ENCODE peak calls at places on chromosome 9, in five cellular contexts. One of them, this sample, is unnamed.

GRCh38 chr9:135341612-135342169 is 137.9 kb upstream of the PPP1R26 start:
- DNase-seq in endodermal cell: peak; percentile 50
- DNase-seq in keratinocyte: no peak
- DNase-seq in astrocyte: no peak
- DNase-seq in neuronal stem cell: no peak
- DNase-seq in this sample: no peak

GRCh38 chr9:109922617-109923260 is 142.7 kb downstream of the PALM2AKAP2 start:
- DNase-seq in astrocyte: no peak
- DNase-seq in neuronal stem cell: no peak
- DNase-seq in endodermal cell: no peak
- DNase-seq in keratinocyte: no peak
- DNase-seq in this sample: peak; percentile 3

GRCh38 chr9:129166962-129167557 is 11.0 kb downstream of the IER5L start:
- DNase-seq in astrocyte: peak; percentile 67
- DNase-seq in neuronal stem cell: no peak
- DNase-seq in keratinocyte: peak; percentile 57
- DNase-seq in endodermal cell: peak; percentile 86
- DNase-seq in this sample: peak; percentile 89

GRCh38 chr9:21810881-21811280 is 8.4 kb downstream of the MTAP start:
- DNase-seq in keratinocyte: no peak
- DNase-seq in neuronal stem cell: no peak
- DNase-seq in astrocyte: no peak
- DNase-seq in endodermal cell: no peak
- DNase-seq in this sample: no peak

GRCh38 chr9:130444565-130445221 is at the start of gene ASS1:
- DNase-seq in keratinocyte: no peak
- DNase-seq in astrocyte: no peak
- DNase-seq in endodermal cell: peak; percentile 90
- DNase-seq in neuronal stem cell: peak; percentile 48
- DNase-seq in this sample: peak; percentile 29

GRCh38 chr9:2741441-2742158 is 24.3 kb downstream of the KCNV2 start:
- DNase-seq in endodermal cell: no peak
- DNase-seq in keratinocyte: no peak
- DNase-seq in astrocyte: no peak
- DNase-seq in neuronal stem cell: no peak
- DNase-seq in this sample: no peak

GRCh38 chr9:135919318-135919717 is 12.0 kb upstream of the CAMSAP1 start:
- DNase-seq in neuronal stem cell: no peak
- DNase-seq in endodermal cell: no peak
- DNase-seq in astrocyte: no peak
- DNase-seq in keratinocyte: no peak
- DNase-seq in this sample: no peak

GRCh38 chr9:70682337-70682736 is 267.9 kb upstream of the KLF9 start:
- DNase-seq in endodermal cell: no peak
- DNase-seq in keratinocyte: no peak
- DNase-seq in astrocyte: no peak
- DNase-seq in neuronal stem cell: no peak
- DNase-seq in this sample: no peak

GRCh38 chr9:131597246-131597645 is 51.9 kb downstream of the PRRT1B start:
- DNase-seq in astrocyte: no peak
- DNase-seq in keratinocyte: no peak
- DNase-seq in endodermal cell: no peak
- DNase-seq in neuronal stem cell: no peak
- DNase-seq in this sample: no peak

GRCh38 chr9:32969270-32969669 is 32.2 kb downstream of the APTX start:
- DNase-seq in endodermal cell: no peak
- DNase-seq in keratinocyte: no peak
- DNase-seq in neuronal stem cell: no peak
- DNase-seq in astrocyte: peak; percentile 69
- DNase-seq in this sample: peak; percentile 6

GRCh38 chr9:4141201-4141750 is 158.6 kb downstream of the GLIS3 start:
- DNase-seq in neuronal stem cell: no peak
- DNase-seq in keratinocyte: no peak
- DNase-seq in endodermal cell: no peak
- DNase-seq in astrocyte: peak; percentile 25
- DNase-seq in this sample: no peak

GRCh38 chr9:116741106-116741740 is 54.1 kb downstream of the TRIM32 start:
- DNase-seq in neuronal stem cell: no peak
- DNase-seq in keratinocyte: no peak
- DNase-seq in endodermal cell: peak; percentile 60
- DNase-seq in astrocyte: no peak
- DNase-seq in this sample: no peak

GRCh38 chr9:81915801-81916505 is 12.3 kb upstream of the SPATA31D4 start:
- DNase-seq in keratinocyte: no peak
- DNase-seq in astrocyte: peak; percentile 86
- DNase-seq in neuronal stem cell: no peak
- DNase-seq in endodermal cell: no peak
- DNase-seq in this sample: no peak

GRCh38 chr9:115382865-115383264 is 264.9 kb upstream of the TNC start:
- DNase-seq in astrocyte: no peak
- DNase-seq in endodermal cell: no peak
- DNase-seq in keratinocyte: no peak
- DNase-seq in neuronal stem cell: no peak
- DNase-seq in this sample: no peak

GRCh38 chr9:19999491-20000057 is 210.7 kb upstream of the SLC24A2 start:
- DNase-seq in endodermal cell: no peak
- DNase-seq in neuronal stem cell: no peak
- DNase-seq in astrocyte: peak; percentile 89
- DNase-seq in keratinocyte: peak; percentile 71
- DNase-seq in this sample: peak; percentile 96

GRCh38 chr9:126502417-126503332 is 111.1 kb upstream of the LMX1B start:
- DNase-seq in neuronal stem cell: no peak
- DNase-seq in astrocyte: no peak
- DNase-seq in keratinocyte: no peak
- DNase-seq in endodermal cell: peak; percentile 78
- DNase-seq in this sample: no peak

GRCh38 chr9:134355561-134356278 is 29.5 kb downstream of the RXRA start:
- DNase-seq in endodermal cell: peak; percentile 61
- DNase-seq in astrocyte: no peak
- DNase-seq in neuronal stem cell: no peak
- DNase-seq in keratinocyte: no peak
- DNase-seq in this sample: peak; percentile 72

GRCh38 chr9:127557466-127557869 is 54.6 kb upstream of the STXBP1 start:
- DNase-seq in endodermal cell: no peak
- DNase-seq in neuronal stem cell: no peak
- DNase-seq in keratinocyte: no peak
- DNase-seq in astrocyte: no peak
- DNase-seq in this sample: no peak

GRCh38 chr9:127557998-127558546 is 54.0 kb upstream of the STXBP1 start:
- DNase-seq in neuronal stem cell: no peak
- DNase-seq in endodermal cell: no peak
- DNase-seq in keratinocyte: no peak
- DNase-seq in astrocyte: no peak
- DNase-seq in this sample: no peak

GRCh38 chr9:127558581-127559246 is 53.4 kb upstream of the STXBP1 start:
- DNase-seq in keratinocyte: no peak
- DNase-seq in endodermal cell: no peak
- DNase-seq in astrocyte: no peak
- DNase-seq in neuronal stem cell: no peak
- DNase-seq in this sample: no peak

GRCh38 chr9:127556871-127557270 is 55.2 kb upstream of the STXBP1 start:
- DNase-seq in endodermal cell: no peak
- DNase-seq in neuronal stem cell: no peak
- DNase-seq in astrocyte: no peak
- DNase-seq in keratinocyte: no peak
- DNase-seq in this sample: no peak

GRCh38 chr9:127559247-127559680 is 52.8 kb upstream of the STXBP1 start:
- DNase-seq in astrocyte: no peak
- DNase-seq in keratinocyte: no peak
- DNase-seq in neuronal stem cell: no peak
- DNase-seq in endodermal cell: no peak
- DNase-seq in this sample: no peak
- H3K9ac ChIP-seq in astrocyte: no peak overlapping the region
- H3K9ac ChIP-seq in keratinocyte: no peak overlapping the region
- H3K9ac ChIP-seq in neuronal stem cell: no peak overlapping the region
- H3K9ac ChIP-seq in endodermal cell: no peak overlapping the region
- H3K9ac ChIP-seq in this sample: no peak overlapping the region

GRCh38 chr9:127771570-127772189 is 6.8 kb downstream of the SH2D3C start:
- DNase-seq in astrocyte: no peak
- DNase-seq in neuronal stem cell: no peak
- DNase-seq in endodermal cell: no peak
- DNase-seq in keratinocyte: no peak
- DNase-seq in this sample: no peak
- H3K9ac ChIP-seq in astrocyte: peak overlapping the region; percentile 16
- H3K9ac ChIP-seq in neuronal stem cell: no peak overlapping the region
- H3K9ac ChIP-seq in endodermal cell: no peak overlapping the region
- H3K9ac ChIP-seq in keratinocyte: no peak overlapping the region
- H3K9ac ChIP-seq in this sample: peak overlapping the region; percentile 44

GRCh38 chr9:123174079-123174478 is 94.3 kb downstream of the STRBP start:
- DNase-seq in neuronal stem cell: no peak
- DNase-seq in keratinocyte: no peak
- DNase-seq in astrocyte: no peak
- DNase-seq in endodermal cell: no peak
- DNase-seq in this sample: no peak
- H3K9ac ChIP-seq in neuronal stem cell: no peak overlapping the region
- H3K9ac ChIP-seq in keratinocyte: no peak overlapping the region
- H3K9ac ChIP-seq in astrocyte: no peak overlapping the region
- H3K9ac ChIP-seq in endodermal cell: no peak overlapping the region
- H3K9ac ChIP-seq in this sample: no peak overlapping the region

DNA sequence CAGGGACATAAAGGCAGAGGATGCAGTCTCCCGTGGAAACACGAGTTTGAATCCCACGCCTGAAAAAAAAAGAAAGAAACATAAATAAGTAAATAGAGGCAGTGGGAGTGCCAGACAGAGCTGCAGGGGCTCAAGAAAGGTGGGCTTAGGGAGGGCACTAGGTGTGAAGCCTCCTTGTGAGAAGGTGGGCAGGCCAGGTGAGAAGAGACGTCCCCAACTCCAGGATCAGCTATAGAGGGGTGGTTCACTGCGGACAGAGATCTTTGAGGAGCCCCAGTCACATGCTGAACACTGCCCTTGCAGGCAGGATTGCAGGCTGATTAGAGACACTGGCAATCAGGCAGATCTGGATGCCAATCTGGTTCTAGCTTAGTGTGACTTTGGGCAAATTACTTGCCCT is 172.1 kb downstream of the RGS3 start:
- DNase-seq in keratinocyte: no peak
- DNase-seq in neuronal stem cell: no peak
- DNase-seq in astrocyte: no peak
- DNase-seq in endodermal cell: peak; percentile 69
- DNase-seq in this sample: no peak
- H3K9ac ChIP-seq in keratinocyte: no peak overlapping the region
- H3K9ac ChIP-seq in neuronal stem cell: no peak overlapping the region
- H3K9ac ChIP-seq in astrocyte: peak overlapping the region; percentile 60
- H3K9ac ChIP-seq in endodermal cell: no peak overlapping the region
- H3K9ac ChIP-seq in this sample: no peak overlapping the region

This sample was measured in mammary epithelial cell.